ENCODE peak calls at places on chromosomes 2 and 18, in seven cellular contexts. X, E, Y, I, V, Q and U are unnamed samples.

GRCh38 chr2:157442636-157443035 is 1.3 kb downstream of the CYTIP start:
- DNase-seq in I (no peak), X (no peak), E (no peak), Y (no peak), V (peak; percentile 33), Q (no peak), U (no peak)

GRCh38 chr18:61209802-61210201 is 123.4 kb upstream of the CDH20 start:
- DNase-seq in V (no peak), Q (no peak), X (no peak), Y (no peak), I (no peak), E (no peak), U (no peak)

GRCh38 chr18:6414723-6415362 is at the start of gene L3MBTL4:
- DNase-seq in Q (no peak), I (peak; percentile 80), X (no peak), E (peak; percentile 27), V (no peak), Y (peak; percentile 89), U (no peak)

GRCh38 chr2:112750560-112750843 is 13.9 kb downstream of the CKAP2L start:
- DNase-seq in E (no peak), Q (no peak), V (no peak), Y (no peak), X (no peak), I (no peak), U (no peak)

GRCh38 chr2:119823734-119824334 is 64.1 kb downstream of the PTPN4 start:
- DNase-seq in V (peak; percentile 48), X (peak; percentile 75), Q (peak; percentile 65), Y (no peak), E (no peak), I (peak; percentile 32), U (no peak)

GRCh38 chr2:64622443-64623231 is 31.1 kb downstream of the SERTAD2 start:
- DNase-seq in Q (no peak), I (no peak), Y (no peak), V (no peak), X (no peak), E (no peak), U (no peak)

GRCh38 chr2:40103163-40103562 is 324.1 kb upstream of the THUMPD2 start:
- DNase-seq in Y (no peak), E (no peak), V (no peak), Q (no peak), I (no peak), X (no peak), U (no peak)

GRCh38 chr18:22542400-22542835 is 124.7 kb upstream of the CTAGE1 start:
- DNase-seq in Q (no peak), V (no peak), X (no peak), Y (peak; percentile 69), E (peak; percentile 43), I (peak; percentile 88), U (no peak)

GRCh38 chr2:186429095-186429494 is 57.0 kb upstream of the ZC3H15 start:
- DNase-seq in Y (no peak), Q (no peak), E (no peak), X (no peak), I (no peak), V (no peak), U (no peak)

GRCh38 chr18:58993260-58993659 is 128.6 kb downstream of the ZNF532 start:
- DNase-seq in Y (no peak), X (peak; percentile 76), E (no peak), I (no peak), Q (peak; percentile 92), V (no peak), U (no peak)

GRCh38 chr18:58865009-58865345 is 300 bp downstream of the ZNF532 start:
- DNase-seq in E (no peak), V (no peak), Y (no peak), Q (no peak), X (no peak), I (no peak), U (no peak)

GRCh38 chr2:29012211-29012681 is 31.1 kb downstream of the TOGARAM2 start:
- DNase-seq in V (peak; percentile 3), Q (no peak), I (no peak), Y (no peak), X (no peak), E (peak; percentile 89), U (no peak)

GRCh38 chr2:174888646-174889271 is 116.4 kb downstream of the CHN1 start:
- DNase-seq in X (no peak), I (no peak), Y (no peak), Q (no peak), E (no peak), V (no peak), U (no peak)

GRCh38 chr2:102256874-102257462 is 54.4 kb upstream of the IL1RL1 start:
- DNase-seq in E (no peak), V (no peak), Q (no peak), I (no peak), X (no peak), Y (no peak), U (no peak)

GRCh38 chr2:217919781-217920351 is 82.9 kb downstream of the TNS1 start:
- DNase-seq in Q (peak; percentile 42), X (no peak), Y (no peak), V (no peak), E (peak; percentile 37), I (peak; percentile 84), U (no peak)

GRCh38 chr18:3029215-3029972 is 16.4 kb upstream of the LPIN2 start:
- DNase-seq in V (no peak), X (no peak), Q (peak; percentile 72), E (no peak), I (no peak), Y (no peak), U (no peak)

GRCh38 chr2:194166818-194167217 is 1490.2 kb upstream of the SLC39A10 start:
- DNase-seq in V (peak; percentile 26), Y (no peak), X (peak; percentile 51), Q (peak; percentile 6), E (no peak), I (no peak), U (no peak)

GRCh38 chr2:46335966-46336436 is 38.8 kb downstream of the EPAS1 start:
- DNase-seq in Q (no peak), I (no peak), X (no peak), Y (peak; percentile 67), E (peak; percentile 29), V (no peak), U (no peak)

GRCh38 chr2:209687261-209687660 is 84.4 kb upstream of the UNC80 start:
- DNase-seq in X (no peak), E (no peak), I (no peak), V (no peak), Q (no peak), Y (no peak), U (no peak)

GRCh38 chr2:107278672-107279071 is 392.7 kb upstream of the ST6GAL2 start:
- DNase-seq in Y (no peak), I (no peak), V (no peak), Q (no peak), E (no peak), X (no peak), U (no peak)

GRCh38 chr2:165528691-165529090 is 59.2 kb downstream of the CSRNP3 start:
- DNase-seq in Y (no peak), V (no peak), I (no peak), E (no peak), Q (no peak), X (no peak), U (no peak)

GRCh38 chr2:227370087-227370486 is 9.0 kb downstream of the TM4SF20 start:
- DNase-seq in X (no peak), Y (no peak), I (no peak), E (no peak), Q (no peak), V (no peak), U (no peak)
- H3K27ac ChIP-seq in X (no peak overlapping the region), Y (no peak overlapping the region), I (no peak overlapping the region), E (no peak overlapping the region), Q (no peak overlapping the region), V (no peak overlapping the region), U (peak overlapping the region; percentile 56)

GRCh38 chr2:105800953-105801635 is 56.4 kb downstream of the NCK2 start:
- DNase-seq in X (no peak), I (no peak), V (peak; percentile 39), Y (no peak), Q (no peak), E (no peak), U (no peak)

GRCh38 chr2:105802587-105802986 is 57.9 kb downstream of the NCK2 start:
- DNase-seq in E (no peak), V (peak; percentile 79), Y (no peak), Q (no peak), X (no peak), I (no peak), U (no peak)

GRCh38 chr2:105801961-105802360 is 57.2 kb downstream of the NCK2 start:
- DNase-seq in I (no peak), E (no peak), Q (no peak), Y (no peak), V (no peak), X (no peak), U (no peak)

GRCh38 chr2:105798595-105798994 is 53.9 kb downstream of the NCK2 start:
- DNase-seq in Q (no peak), V (peak; percentile 69), Y (no peak), I (no peak), X (no peak), E (no peak), U (no peak)

DNA sequence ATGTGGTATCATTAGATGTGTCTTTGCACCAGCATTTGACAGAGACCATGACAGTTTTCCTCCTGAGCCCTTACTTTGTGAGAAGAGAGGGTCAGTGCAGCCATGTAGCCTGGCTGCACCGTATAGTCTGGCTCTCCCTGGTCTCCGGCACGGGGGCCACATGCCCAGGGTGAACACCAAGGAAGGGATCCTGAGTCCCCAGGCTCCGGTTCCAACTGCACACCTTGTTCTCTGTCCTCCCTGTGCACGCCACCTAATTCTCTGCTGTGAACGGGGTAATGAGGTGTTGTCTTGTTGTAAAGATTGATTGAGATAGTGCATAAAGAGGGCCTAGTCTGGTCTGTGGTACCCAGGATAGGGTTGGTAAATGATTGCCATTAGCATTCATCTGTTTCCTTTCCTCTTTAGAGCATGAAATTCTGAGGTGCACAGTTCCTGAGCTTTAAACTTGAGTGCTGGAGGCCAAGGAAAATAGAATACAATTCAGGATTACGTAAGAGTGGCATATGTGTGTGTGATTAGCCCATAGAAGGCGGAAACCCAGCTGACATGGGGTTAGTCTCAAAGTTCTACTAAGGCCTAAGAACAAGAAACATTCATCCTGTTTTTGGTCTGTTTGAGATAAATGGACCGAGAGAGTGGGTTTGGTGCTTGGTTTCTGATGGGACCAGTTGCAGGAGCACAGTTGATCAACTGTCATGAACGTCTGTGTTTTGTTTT is 55.5 kb downstream of the NCK2 start:
- DNase-seq in E (no peak), X (no peak), Y (no peak), Q (peak; percentile 58), I (no peak), V (no peak), U (no peak)
- H3K4me1 ChIP-seq in E (peaks cover 72% of the 10 kb centered on the region), X (peaks cover 44% of the 10 kb centered on the region), Y (peaks cover 62% of the 10 kb centered on the region), Q (peaks cover 19% of the 10 kb centered on the region), I (peaks cover 26% of the 10 kb centered on the region), V (peaks cover 93% of the 10 kb centered on the region), U (peaks cover 46% of the 10 kb centered on the region)

DNA sequence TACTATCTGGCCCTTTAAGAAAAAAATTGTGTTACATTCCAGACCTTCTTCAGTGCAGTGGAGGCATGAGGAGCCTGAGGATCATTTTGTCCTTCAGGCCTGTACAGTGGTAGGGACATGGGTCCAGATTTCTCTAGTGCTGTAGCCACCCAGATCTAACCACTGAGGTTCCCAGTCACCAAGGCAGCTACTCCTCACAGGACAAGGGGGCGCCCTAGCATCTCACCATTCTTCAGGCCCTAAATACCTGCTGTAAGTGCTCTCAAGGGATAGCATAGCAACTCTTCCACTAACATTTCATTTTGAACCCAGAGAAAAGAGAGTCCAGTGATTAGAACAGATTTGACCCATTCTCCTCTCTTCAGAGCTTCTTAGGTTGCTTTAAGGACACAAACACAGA is 1533.0 kb downstream of the LRP1B start:
- DNase-seq in E (no peak), X (no peak), Y (no peak), I (no peak), V (no peak), Q (no peak), U (no peak)
- TF ChIP-seq CTCF in E (no peak), X (no peak), Y (no peak), I (no peak), V (no peak), Q (no peak), U (no peak)

GRCh38 chr2:205659922-205660321 is 22.4 kb upstream of the NRP2 start:
- DNase-seq in I (no peak), V (no peak), Y (no peak), X (no peak), Q (no peak), E (no peak), U (no peak)
- H3K27ac ChIP-seq in I (no peak overlapping the region), V (no peak overlapping the region), Y (peak overlapping the region; percentile 25), X (no peak overlapping the region), Q (no peak overlapping the region), E (no peak overlapping the region), U (no peak overlapping the region)